ENCODE peak calls at places on chromosomes 7 and 10, in six cellular contexts. L, J, W, V, O and R are unnamed samples.

GRCh38 chr7:45983720-45984032 is 62.6 kb upstream of the IGFBP3 start:
- DNase-seq in L (no peak), J (no peak), V (no peak), W (no peak), O (no peak), R (no peak)

GRCh38 chr7:2815523-2816240 is 28.4 kb downstream of the GNA12 start:
- DNase-seq in O (no peak), L (peak), V (no peak), W (no peak), J (no peak), R (no peak)

GRCh38 chr10:12937527-12937926 is 64.0 kb downstream of the CCDC3 start:
- DNase-seq in L (no peak), W (no peak), O (no peak), V (no peak), J (no peak), R (no peak)

GRCh38 chr10:31697271-31698168 is 231.1 kb downstream of the ARHGAP12 start:
- DNase-seq in W (no peak), L (peak), O (peak), V (no peak), J (peak), R (no peak)

GRCh38 chr7:19920200-19920599 is 146.8 kb upstream of the TMEM196 start:
- DNase-seq in O (no peak), W (no peak), J (no peak), L (no peak), V (no peak), R (no peak)

GRCh38 chr7:54260868-54261475 is 281.2 kb upstream of the VSTM2A start:
- DNase-seq in V (no peak), W (no peak), L (no peak), J (no peak), O (no peak), R (no peak)

GRCh38 chr7:81150951-81151361 is 232.1 kb upstream of the SEMA3C start:
- DNase-seq in W (no peak), L (no peak), J (no peak), V (no peak), O (peak), R (no peak)

GRCh38 chr10:84429926-84430520 is 101.6 kb downstream of the CCSER2 start:
- DNase-seq in J (peak), V (peak), W (peak), L (peak), O (peak), R (peak)

GRCh38 chr7:81004098-81004497 is 85.2 kb upstream of the SEMA3C start:
- DNase-seq in J (no peak), L (no peak), V (no peak), O (no peak), W (no peak), R (no peak)

GRCh38 chr7:75617634-75618234 is 121.0 kb downstream of the HIP1 start:
- DNase-seq in L (peak), O (peak), W (no peak), J (peak), V (no peak), R (no peak)

GRCh38 chr7:1729773-1730172 is 59.7 kb downstream of the ELFN1 start:
- DNase-seq in W (no peak), L (no peak), O (peak), J (no peak), V (no peak), R (no peak)

GRCh38 chr10:62459072-62459471 is 84.9 kb downstream of the ZNF365 start:
- DNase-seq in J (peak), O (no peak), V (no peak), L (no peak), W (no peak), R (peak)

GRCh38 chr7:104790440-104790839 is 223.6 kb upstream of the KMT2E start:
- DNase-seq in W (no peak), J (no peak), V (no peak), L (no peak), O (no peak), R (no peak)

GRCh38 chr7:125127304-125127703 is 197.7 kb upstream of the POT1 start:
- DNase-seq in W (no peak), V (no peak), L (no peak), J (no peak), O (no peak), R (no peak)

GRCh38 chr7:69403169-69403568 is 195.1 kb upstream of the AUTS2 start:
- DNase-seq in O (no peak), J (no peak), W (no peak), L (no peak), V (no peak), R (peak)

GRCh38 chr10:132827861-132828539 is 42.1 kb upstream of the NKX6-2 start:
- DNase-seq in W (no peak), L (no peak), V (no peak), O (no peak), J (no peak), R (no peak)

GRCh38 chr7:74183653-74184450 is 9.7 kb downstream of the EIF4H start:
- DNase-seq in V (no peak), L (no peak), J (no peak), O (no peak), W (no peak), R (no peak)

GRCh38 chr7:131225619-131226101 is 102.0 kb upstream of the MKLN1 start:
- DNase-seq in J (peak), V (no peak), L (peak), W (no peak), O (peak), R (no peak)

GRCh38 chr10:69348824-69349541 is 67.7 kb downstream of the TACR2 start:
- DNase-seq in L (peak), J (peak), O (peak), W (no peak), V (no peak), R (no peak)

GRCh38 chr10:66678521-66678920 is 247.3 kb upstream of the LRRTM3 start:
- DNase-seq in V (no peak), W (no peak), J (no peak), O (no peak), L (no peak), R (no peak)

GRCh38 chr10:66717221-66717981 is 208.4 kb upstream of the LRRTM3 start:
- DNase-seq in L (no peak), O (no peak), V (no peak), W (no peak), J (no peak), R (no peak)

GRCh38 chr10:19819419-19820033 is 3.3 kb downstream of the PLXDC2 start:
- DNase-seq in O (no peak), W (peak), L (peak), J (peak), V (no peak), R (peak)